ENCODE peak calls at places on chromosomes 7 and 10, in four cellular contexts. One of them, this sample, is unnamed.

GRCh38 chr10:56360967-56361841 is at the start of gene ZWINT:
- DNase-seq in bronchial epithelial cell: peak; percentile 93
- DNase-seq in choroid plexus epithelial cell: peak; percentile 98
- DNase-seq in testis: peak; percentile 98
- DNase-seq in this sample: peak; percentile 98

GRCh38 chr7:66256281-66256680 is 51.1 kb downstream of the TPST1 start:
- DNase-seq in bronchial epithelial cell: no peak
- DNase-seq in choroid plexus epithelial cell: no peak
- DNase-seq in testis: no peak
- DNase-seq in this sample: no peak

GRCh38 chr7:98314469-98314868 is 33.0 kb downstream of the BRI3 start:
- DNase-seq in bronchial epithelial cell: peak; percentile 20
- DNase-seq in choroid plexus epithelial cell: no peak
- DNase-seq in testis: no peak
- DNase-seq in this sample: peak; percentile 28

GRCh38 chr10:107739951-107740350 is 575.4 kb upstream of the SORCS1 start:
- DNase-seq in bronchial epithelial cell: no peak
- DNase-seq in choroid plexus epithelial cell: no peak
- DNase-seq in testis: no peak
- DNase-seq in this sample: no peak

GRCh38 chr10:51010977-51011376 is 63.3 kb upstream of the PRKG1 start:
- DNase-seq in bronchial epithelial cell: peak; percentile 30
- DNase-seq in choroid plexus epithelial cell: peak; percentile 73
- DNase-seq in testis: peak; percentile 19
- DNase-seq in this sample: peak; percentile 42

GRCh38 chr7:6651866-6652445 is 14.8 kb downstream of the ZNF316 start:
- DNase-seq in bronchial epithelial cell: no peak
- DNase-seq in choroid plexus epithelial cell: no peak
- DNase-seq in testis: no peak
- DNase-seq in this sample: no peak

GRCh38 chr7:47447621-47448349 is 134.1 kb downstream of the TNS3 start:
- DNase-seq in bronchial epithelial cell: no peak
- DNase-seq in choroid plexus epithelial cell: no peak
- DNase-seq in testis: no peak
- DNase-seq in this sample: no peak

GRCh38 chr7:73605601-73606220 is 18.6 kb downstream of the MLXIPL start:
- DNase-seq in bronchial epithelial cell: no peak
- DNase-seq in choroid plexus epithelial cell: no peak
- DNase-seq in testis: no peak
- DNase-seq in this sample: no peak

GRCh38 chr7:120740348-120740747 is 117.6 kb downstream of the TSPAN12 start:
- DNase-seq in bronchial epithelial cell: no peak
- DNase-seq in choroid plexus epithelial cell: peak; percentile 58
- DNase-seq in testis: no peak
- DNase-seq in this sample: peak; percentile 74

GRCh38 chr7:120738816-120739215 is 119.1 kb downstream of the TSPAN12 start:
- DNase-seq in bronchial epithelial cell: no peak
- DNase-seq in choroid plexus epithelial cell: no peak
- DNase-seq in testis: no peak
- DNase-seq in this sample: no peak

GRCh38 chr7:120741371-120742042 is 116.4 kb downstream of the TSPAN12 start:
- DNase-seq in bronchial epithelial cell: peak; percentile 78
- DNase-seq in choroid plexus epithelial cell: no peak
- DNase-seq in testis: no peak
- DNase-seq in this sample: no peak

GRCh38 chr7:120742370-120742769 is 115.6 kb downstream of the TSPAN12 start:
- DNase-seq in bronchial epithelial cell: no peak
- DNase-seq in choroid plexus epithelial cell: no peak
- DNase-seq in testis: no peak
- DNase-seq in this sample: no peak

GRCh38 chr7:120743128-120743527 is 114.8 kb downstream of the TSPAN12 start:
- DNase-seq in bronchial epithelial cell: peak; percentile 96
- DNase-seq in choroid plexus epithelial cell: no peak
- DNase-seq in testis: no peak
- DNase-seq in this sample: no peak
- H3K4me3 ChIP-seq in bronchial epithelial cell: no peak overlapping the region
- H3K4me3 ChIP-seq in choroid plexus epithelial cell: no peak overlapping the region
- H3K4me3 ChIP-seq in testis: no peak overlapping the region
- H3K4me3 ChIP-seq in this sample: no peak overlapping the region

GRCh38 chr10:124916098-124916584 is 25.8 kb upstream of the ZRANB1 start:
- DNase-seq in bronchial epithelial cell: no peak
- DNase-seq in choroid plexus epithelial cell: peak; percentile 41
- DNase-seq in testis: no peak
- DNase-seq in this sample: no peak
- H3K4me3 ChIP-seq in bronchial epithelial cell: peak overlapping the region; percentile 85
- H3K4me3 ChIP-seq in choroid plexus epithelial cell: peak overlapping the region; percentile 89
- H3K4me3 ChIP-seq in testis: peak overlapping the region; percentile 94
- H3K4me3 ChIP-seq in this sample: peak overlapping the region; percentile 92

GRCh38 chr10:59626523-59626869 is 83.2 kb downstream of the SLC16A9 start:
- DNase-seq in bronchial epithelial cell: no peak
- DNase-seq in choroid plexus epithelial cell: no peak
- DNase-seq in testis: no peak
- DNase-seq in this sample: no peak
- H3K4me3 ChIP-seq in bronchial epithelial cell: no peak overlapping the region
- H3K4me3 ChIP-seq in choroid plexus epithelial cell: no peak overlapping the region
- H3K4me3 ChIP-seq in testis: no peak overlapping the region
- H3K4me3 ChIP-seq in this sample: no peak overlapping the region

DNA sequence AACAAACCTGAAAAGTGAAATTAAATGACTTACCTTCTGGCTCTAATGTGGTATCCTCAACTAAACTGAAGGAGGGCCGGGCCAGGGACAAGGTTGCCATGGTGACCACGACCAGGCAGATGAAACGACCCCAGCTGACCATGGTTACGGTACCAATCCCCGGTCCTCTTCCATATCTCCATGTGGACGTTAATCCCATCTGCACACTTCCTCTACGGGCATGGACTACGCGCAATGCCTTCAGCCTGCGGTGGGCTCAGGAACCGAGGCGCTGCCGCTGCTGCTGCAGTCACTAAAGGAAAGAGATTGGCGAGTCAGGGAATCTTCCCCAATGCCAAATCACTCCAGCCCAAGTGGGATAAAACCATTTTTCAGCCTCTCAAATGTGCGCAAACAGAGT is 4.6 kb downstream of the FGFR2 start:
- DNase-seq in bronchial epithelial cell: no peak
- DNase-seq in choroid plexus epithelial cell: no peak
- DNase-seq in testis: no peak
- DNase-seq in this sample: no peak
- H3K4me3 ChIP-seq in bronchial epithelial cell: no peak overlapping the region
- H3K4me3 ChIP-seq in choroid plexus epithelial cell: no peak overlapping the region
- H3K4me3 ChIP-seq in testis: no peak overlapping the region
- H3K4me3 ChIP-seq in this sample: no peak overlapping the region

DNA sequence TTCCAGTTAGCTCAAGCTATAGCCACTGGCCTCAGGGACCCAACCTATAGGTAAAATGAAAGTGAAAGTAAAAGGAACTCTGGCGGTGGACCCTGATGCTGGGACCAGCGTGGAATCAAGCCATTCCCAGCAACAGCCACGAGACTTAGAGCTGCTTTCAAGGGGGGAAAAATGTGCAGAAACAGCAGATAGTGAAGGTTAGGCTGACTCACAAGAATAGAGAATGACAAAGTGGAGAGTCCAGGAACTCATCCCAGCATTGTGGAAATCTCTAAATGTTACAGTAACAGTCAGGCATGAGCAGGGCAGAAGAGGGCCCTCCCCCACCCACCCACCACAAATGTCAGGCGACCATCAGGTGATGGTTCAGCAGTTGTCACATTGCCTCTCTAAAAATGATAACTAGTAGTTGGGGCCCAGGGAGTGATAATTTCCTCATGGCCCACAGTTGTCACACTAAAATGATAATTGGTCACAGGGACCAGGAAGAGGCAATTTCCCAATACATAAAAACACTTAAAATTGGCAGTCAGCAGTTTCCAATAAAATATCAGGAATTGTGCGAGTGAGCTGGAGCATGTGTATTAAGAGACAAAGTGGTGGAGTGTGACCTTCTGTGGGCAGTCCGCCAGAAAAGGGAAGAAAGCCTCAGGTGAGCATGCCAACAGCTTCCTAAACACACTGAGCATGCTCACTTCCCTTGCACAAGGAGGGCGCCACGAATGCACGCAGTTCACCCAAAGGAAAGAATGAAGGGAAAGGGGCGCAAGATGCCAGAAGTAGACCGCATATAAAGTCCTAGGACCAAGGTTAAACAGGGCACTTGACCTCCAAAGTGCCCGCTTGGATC is 129.8 kb upstream of the PPP1R3A start:
- DNase-seq in bronchial epithelial cell: peak; percentile 7
- DNase-seq in choroid plexus epithelial cell: peak; percentile 64
- DNase-seq in testis: no peak
- DNase-seq in this sample: peak; percentile 31
- H3K4me3 ChIP-seq in bronchial epithelial cell: no peak overlapping the region
- H3K4me3 ChIP-seq in choroid plexus epithelial cell: no peak overlapping the region
- H3K4me3 ChIP-seq in testis: no peak overlapping the region
- H3K4me3 ChIP-seq in this sample: no peak overlapping the region

DNA sequence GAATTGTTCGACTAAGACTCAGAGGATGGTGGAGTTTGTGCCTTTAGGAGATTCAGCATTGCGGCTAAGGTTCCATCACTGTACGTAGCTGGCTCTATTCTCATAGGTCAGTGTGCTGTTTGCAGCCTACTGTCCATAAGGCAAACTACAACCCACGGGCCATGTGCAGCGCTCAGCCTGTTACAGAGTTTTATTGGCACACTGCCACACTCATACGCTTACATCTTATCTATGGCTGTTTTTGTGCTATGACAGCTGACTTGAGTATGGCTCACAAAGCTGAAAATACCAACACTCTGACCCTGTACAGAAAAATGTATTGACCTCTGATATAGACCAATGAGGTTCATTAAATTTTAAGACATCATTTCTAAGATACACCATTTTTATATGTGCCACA is 114.5 kb downstream of the ARID5B start:
- DNase-seq in bronchial epithelial cell: no peak
- DNase-seq in choroid plexus epithelial cell: peak; percentile 76
- DNase-seq in testis: no peak
- DNase-seq in this sample: no peak
- H3K4me3 ChIP-seq in bronchial epithelial cell: no peak overlapping the region
- H3K4me3 ChIP-seq in choroid plexus epithelial cell: no peak overlapping the region
- H3K4me3 ChIP-seq in testis: no peak overlapping the region
- H3K4me3 ChIP-seq in this sample: no peak overlapping the region

GRCh38 chr7:157684157-157684595 is 347.4 kb downstream of the DNAJB6 start:
- DNase-seq in bronchial epithelial cell: no peak
- DNase-seq in choroid plexus epithelial cell: peak; percentile 11
- DNase-seq in testis: peak; percentile 17
- DNase-seq in this sample: no peak
- H3K4me3 ChIP-seq in bronchial epithelial cell: no peak overlapping the region
- H3K4me3 ChIP-seq in choroid plexus epithelial cell: peak overlapping the region; percentile 39
- H3K4me3 ChIP-seq in testis: peak overlapping the region; percentile 32
- H3K4me3 ChIP-seq in this sample: peak overlapping the region; percentile 27

DNA sequence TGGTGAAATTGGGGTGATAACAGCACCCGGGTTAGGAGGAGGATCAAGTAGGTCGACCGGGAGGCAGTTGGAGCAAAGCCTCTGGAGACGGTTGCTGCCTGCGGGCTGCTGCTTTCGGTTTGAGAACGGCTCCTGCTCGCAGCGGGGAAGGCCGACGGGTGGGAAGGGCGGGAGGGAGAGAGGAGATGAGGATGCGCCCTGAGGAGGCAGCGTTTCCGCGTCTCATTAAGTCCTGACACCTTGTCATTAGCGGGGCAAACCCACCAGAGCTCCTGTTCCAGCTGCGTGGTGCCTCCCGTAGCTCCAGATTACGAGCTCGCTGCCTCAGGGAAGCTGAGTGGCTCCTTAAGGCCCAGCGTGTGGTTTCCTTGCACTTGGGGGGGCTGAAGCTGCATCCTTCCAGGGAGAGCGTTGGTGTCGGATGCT is 52.0 kb upstream of the CFAP46 start:
- DNase-seq in bronchial epithelial cell: no peak
- DNase-seq in choroid plexus epithelial cell: peak; percentile 39
- DNase-seq in testis: no peak
- DNase-seq in this sample: peak; percentile 1
- H3K4me3 ChIP-seq in bronchial epithelial cell: no peak overlapping the region
- H3K4me3 ChIP-seq in choroid plexus epithelial cell: peak overlapping the region; percentile 55
- H3K4me3 ChIP-seq in testis: peak overlapping the region; percentile 26
- H3K4me3 ChIP-seq in this sample: peak overlapping the region; percentile 12

DNA sequence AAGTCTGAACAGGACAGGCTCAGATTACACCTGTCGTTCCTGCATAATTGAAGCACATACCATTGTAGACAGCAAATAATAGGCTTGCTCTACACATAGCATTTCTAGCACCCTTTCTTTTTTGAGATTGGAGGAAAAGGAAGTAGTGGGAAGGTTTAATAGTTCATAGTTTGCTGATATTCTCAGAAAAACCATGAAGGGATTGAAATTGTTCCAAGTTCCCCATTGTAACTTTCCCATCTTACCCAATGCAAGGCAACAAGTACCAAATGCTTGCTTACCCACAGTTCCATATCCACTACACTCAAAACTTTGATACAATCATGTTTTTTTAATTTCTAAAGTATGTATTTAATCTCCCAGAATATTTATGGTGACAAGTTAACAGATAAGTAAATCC is 13.8 kb downstream of the CYP3A5 start:
- DNase-seq in bronchial epithelial cell: no peak
- DNase-seq in choroid plexus epithelial cell: no peak
- DNase-seq in testis: no peak
- DNase-seq in this sample: no peak
- H3K4me3 ChIP-seq in bronchial epithelial cell: no peak overlapping the region
- H3K4me3 ChIP-seq in choroid plexus epithelial cell: no peak overlapping the region
- H3K4me3 ChIP-seq in testis: no peak overlapping the region
- H3K4me3 ChIP-seq in this sample: no peak overlapping the region

GRCh38 chr10:62058476-62058875 is 157.0 kb downstream of the ARID5B start:
- DNase-seq in bronchial epithelial cell: no peak
- DNase-seq in choroid plexus epithelial cell: no peak
- DNase-seq in testis: no peak
- DNase-seq in this sample: no peak
- H3K4me3 ChIP-seq in bronchial epithelial cell: no peak overlapping the region
- H3K4me3 ChIP-seq in choroid plexus epithelial cell: no peak overlapping the region
- H3K4me3 ChIP-seq in testis: no peak overlapping the region
- H3K4me3 ChIP-seq in this sample: no peak overlapping the region